ENCODE peak calls at places on chromosomes 6 and 20, in five cellular contexts. D, X, F, S and G are unnamed samples. For H3K4me1, the result is how much of the 10 kb centered on the place peaks cover.

GRCh38 chr6:131430531-131430930 is 142.5 kb upstream of the ARG1 start:
- DNase-seq in D (no peak), X (no peak), F (no peak), S (no peak), G (no peak)

GRCh38 chr6:54071941-54072340 is 39.3 kb upstream of the MLIP start:
- DNase-seq in D (no peak), X (no peak), F (no peak), S (no peak), G (no peak)

GRCh38 chr6:161694995-161695394 is 421.1 kb upstream of the AGPAT4 start:
- DNase-seq in D (no peak), X (no peak), F (peak), S (no peak), G (peak)

GRCh38 chr6:79607000-79607399 is 24.1 kb upstream of the SH3BGRL2 start:
- DNase-seq in D (no peak), X (no peak), F (no peak), S (no peak), G (no peak)

GRCh38 chr20:48931527-48932374 is 10.2 kb downstream of the ARFGEF2 start:
- DNase-seq in D (no peak), X (no peak), F (no peak), S (no peak), G (no peak)

GRCh38 chr6:157853902-157854481 is 30.9 kb downstream of the SNX9 start:
- DNase-seq in D (no peak), X (peak), F (no peak), S (no peak), G (no peak)

GRCh38 chr6:138203315-138203714 is 15.0 kb downstream of the PBOV1 start:
- DNase-seq in D (no peak), X (no peak), F (no peak), S (no peak), G (no peak)

GRCh38 chr20:57648878-57649616 is 28.8 kb upstream of the ZBP1 start:
- DNase-seq in D (no peak), X (no peak), F (no peak), S (no peak), G (no peak)

GRCh38 chr20:36214684-36215256 is 21.5 kb upstream of the AAR2 start:
- DNase-seq in D (no peak), X (no peak), F (no peak), S (no peak), G (no peak)

GRCh38 chr6:11496152-11497060 is 41.1 kb upstream of the TMEM170B start:
- DNase-seq in D (peak), X (peak), F (peak), S (peak), G (peak)

GRCh38 chr6:168600381-168600780 is 159.4 kb downstream of the SMOC2 start:
- DNase-seq in D (no peak), X (no peak), F (no peak), S (no peak), G (no peak)

GRCh38 chr20:1830240-1830639 is 65.0 kb upstream of the SIRPA start:
- DNase-seq in D (no peak), X (no peak), F (no peak), S (no peak), G (no peak)

GRCh38 chr6:75493400-75494064 is at the start of gene FILIP1:
- DNase-seq in D (no peak), X (no peak), F (no peak), S (peak), G (no peak)

GRCh38 chr6:33962186-33962585 is 158.4 kb upstream of the MLN start:
- DNase-seq in D (no peak), X (no peak), F (no peak), S (no peak), G (no peak)

GRCh38 chr6:30768634-30769087 is 24.3 kb upstream of the IER3 start:
- DNase-seq in D (no peak), X (no peak), F (no peak), S (no peak), G (no peak)

GRCh38 chr6:62362097-62362496 is 76.1 kb upstream of the KHDRBS2 start:
- DNase-seq in D (no peak), X (no peak), F (no peak), S (no peak), G (no peak)

GRCh38 chr6:21595265-21595950 is 1.9 kb downstream of the SOX4 start:
- DNase-seq in D (no peak), X (peak), F (peak), S (peak), G (no peak)

GRCh38 chr20:9079038-9079731 is 10.3 kb downstream of the PLCB4 start:
- DNase-seq in D (no peak), X (no peak), F (no peak), S (no peak), G (no peak)

GRCh38 chr6:20875369-20875963 is 341.2 kb downstream of the CDKAL1 start:
- DNase-seq in D (no peak), X (no peak), F (no peak), S (no peak), G (no peak)

GRCh38 chr6:93087606-93088005 is 331.8 kb downstream of the EPHA7 start:
- DNase-seq in D (no peak), X (no peak), F (no peak), S (no peak), G (no peak)

GRCh38 chr20:50523552-50524167 is 13.5 kb downstream of the PTPN1 start:
- DNase-seq in D (no peak), X (no peak), F (peak), S (no peak), G (no peak)

GRCh38 chr6:158047120-158047518 is 65.5 kb downstream of the SYNJ2 start:
- DNase-seq in D (no peak), X (no peak), F (peak), S (no peak), G (no peak)

GRCh38 chr20:36491901-36492617 is 49.3 kb upstream of the MYL9 start:
- DNase-seq in D (peak), X (no peak), F (peak), S (no peak), G (no peak)

GRCh38 chr20:46000571-46001145 is 8.1 kb upstream of the MMP9 start:
- DNase-seq in D (no peak), X (no peak), F (no peak), S (no peak), G (no peak)

GRCh38 chr20:56788671-56789610 is 159.8 kb downstream of the TFAP2C start:
- DNase-seq in D (no peak), X (no peak), F (no peak), S (no peak), G (no peak)

GRCh38 chr6:169173532-169174268 is 79.9 kb downstream of the THBS2 start:
- DNase-seq in D (no peak), X (no peak), F (no peak), S (no peak), G (no peak)

GRCh38 chr6:138297761-138298298 is 79.5 kb upstream of the PBOV1 start:
- DNase-seq in D (no peak), X (no peak), F (no peak), S (no peak), G (no peak)

GRCh38 chr20:63686492-63687321 is 9.7 kb upstream of the TNFRSF6B start:
- DNase-seq in D (no peak), X (peak), F (peak), S (peak), G (no peak)

GRCh38 chr20:17895641-17896246 is 72.8 kb downstream of the SNX5 start:
- DNase-seq in D (no peak), X (no peak), F (no peak), S (peak), G (no peak)
- H3K4me3 ChIP-seq in D (no peak), X (peak), F (no peak), S (peak), G (no peak)

GRCh38 chr20:31705598-31706597 is 16.8 kb downstream of the BCL2L1 start:
- DNase-seq in D (no peak), X (no peak), F (peak), S (no peak), G (no peak)
- H3K27ac ChIP-seq in D (no peak), X (peak), F (peak), S (peak), G (no peak)

GRCh38 chr20:3126527-3126859 is 33.2 kb downstream of the FASTKD5 start:
- DNase-seq in D (no peak), X (no peak), F (no peak), S (no peak), G (no peak)

GRCh38 chr20:3123542-3123941 is 36.1 kb downstream of the FASTKD5 start:
- DNase-seq in D (no peak), X (no peak), F (no peak), S (no peak), G (no peak)

GRCh38 chr20:3121271-3121911 is 36.9 kb upstream of the AVP start:
- DNase-seq in D (no peak), X (no peak), F (no peak), S (no peak), G (no peak)

GRCh38 chr20:3119044-3119443 is 34.5 kb upstream of the AVP start:
- DNase-seq in D (no peak), X (no peak), F (no peak), S (no peak), G (no peak)

DNA sequence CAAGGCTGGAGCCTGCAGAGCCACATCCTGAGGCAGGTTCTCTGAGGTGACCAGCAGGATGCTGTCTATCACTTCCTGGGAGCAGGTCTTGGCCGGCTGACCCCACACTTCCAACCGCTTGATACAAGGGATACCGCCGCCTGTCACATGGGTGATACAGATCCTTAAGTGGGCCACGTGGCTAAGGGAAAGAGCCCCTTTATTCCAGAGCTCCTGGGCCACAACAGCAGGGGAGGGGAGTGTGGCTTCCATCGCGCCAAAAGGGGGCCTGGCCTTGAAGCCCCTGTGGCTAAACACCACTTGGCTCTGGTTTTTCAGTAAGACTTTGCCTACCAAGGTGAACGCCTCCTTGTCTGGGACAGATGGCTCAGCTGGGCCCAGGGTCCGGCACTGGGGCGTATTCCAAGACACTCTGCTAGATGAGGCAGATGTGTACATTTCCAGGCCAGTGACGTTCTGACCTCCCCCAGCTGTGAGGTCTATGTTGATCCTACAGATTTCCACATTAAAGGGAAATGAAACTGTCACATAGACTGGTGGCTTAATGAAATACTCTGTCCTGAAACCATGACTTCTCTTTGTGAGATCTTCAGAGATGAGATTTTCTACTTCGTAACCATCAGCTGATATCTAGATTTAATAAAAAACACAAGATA is 37.6 kb upstream of the AVP start:
- DNase-seq in D (no peak), X (no peak), F (no peak), S (no peak), G (no peak)
- H3K4me1 ChIP-seq in D (under half), X (under half), F (under half), S (under half), G (under half)

DNA sequence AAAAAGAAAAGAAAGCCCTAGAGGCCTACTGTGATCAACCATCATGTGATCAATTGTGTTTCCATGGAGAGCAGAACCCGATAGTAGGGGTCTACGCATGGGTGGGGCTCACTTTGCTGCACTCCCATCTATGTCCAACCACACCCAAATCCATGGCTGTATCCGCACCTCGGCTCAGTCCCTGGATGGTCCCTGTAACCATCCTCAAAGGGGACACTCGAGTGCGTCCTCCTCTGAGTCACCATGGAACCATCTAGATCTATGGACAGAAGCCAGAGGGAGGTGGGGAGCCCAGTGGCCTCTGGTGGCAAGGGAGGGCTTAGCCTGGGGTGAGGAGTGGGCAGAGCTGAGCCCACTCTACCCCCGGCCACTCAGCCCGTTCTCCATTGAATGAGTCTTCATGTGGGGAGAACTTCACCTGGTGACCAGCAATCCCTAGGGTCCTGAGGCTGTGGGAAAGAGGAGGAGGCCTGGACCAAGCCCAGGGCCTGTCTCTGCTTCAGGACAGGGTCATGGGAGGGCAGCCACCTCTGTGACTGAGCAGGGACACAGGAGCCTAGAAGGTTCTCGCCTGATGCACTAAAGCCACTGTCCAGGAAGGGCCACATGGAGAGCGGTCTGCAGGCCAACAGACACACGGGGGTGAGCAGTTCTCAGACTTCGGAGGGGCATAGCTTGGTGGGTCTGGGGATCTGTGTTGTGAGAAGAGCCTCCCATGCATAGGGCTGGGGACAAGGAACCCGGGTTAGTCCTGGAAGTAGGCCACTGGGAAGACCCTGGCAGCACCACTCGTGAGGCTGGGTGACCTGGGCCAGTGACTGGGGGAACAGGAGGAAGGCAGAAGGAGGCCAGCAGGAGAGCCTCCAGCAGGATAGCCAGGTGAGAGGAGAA is 19.3 kb downstream of the RAET1L start:
- DNase-seq in D (no peak), X (no peak), F (no peak), S (no peak), G (no peak)
- H3K4me3 ChIP-seq in D (peak), X (peak), F (no peak), S (peak), G (peak)